ENCODE peak calls at places on chromosomes 12 and 14, in ten cellular contexts. H, P, A, W, K, F, Y, E, V and G are unnamed samples.

GRCh38 chr12:94239332-94239731 is 91.0 kb downstream of the PLXNC1 start:
- DNase-seq in H (no peak), P (no peak), A (no peak), W (no peak), K (no peak), F (no peak), Y (no peak), E (no peak), V (no peak), G (no peak)

GRCh38 chr14:103808403-103809001 is 38.9 kb downstream of the PPP1R13B start:
- DNase-seq in H (peak), P (peak), A (peak), W (peak), K (peak), F (peak), Y (peak), E (peak), V (no peak), G (peak)

GRCh38 chr12:120841525-120841924 is 62.6 kb downstream of the SPPL3 start:
- DNase-seq in H (no peak), P (no peak), A (no peak), W (no peak), K (no peak), F (no peak), Y (no peak), E (no peak), V (no peak), G (no peak)

GRCh38 chr14:69887740-69888657 is 8.8 kb downstream of the SMOC1 start:
- DNase-seq in H (no peak), P (no peak), A (peak), W (no peak), K (no peak), F (no peak), Y (no peak), E (no peak), V (no peak), G (no peak)

GRCh38 chr12:123264642-123265041 is 7.0 kb downstream of the CDK2AP1 start:
- DNase-seq in H (no peak), P (no peak), A (no peak), W (no peak), K (peak), F (peak), Y (no peak), E (no peak), V (no peak), G (no peak)

GRCh38 chr14:89221109-89221508 is 195.9 kb downstream of the FOXN3 start:
- DNase-seq in H (no peak), P (no peak), A (peak), W (no peak), K (no peak), F (peak), Y (no peak), E (peak), V (no peak), G (no peak)

GRCh38 chr14:61387076-61387475 is 65.7 kb downstream of the PRKCH start:
- DNase-seq in H (no peak), P (no peak), A (no peak), W (no peak), K (no peak), F (no peak), Y (no peak), E (no peak), V (no peak), G (no peak)

GRCh38 chr12:43921666-43922337 is 85.9 kb downstream of the TMEM117 start:
- DNase-seq in H (no peak), P (no peak), A (peak), W (no peak), K (no peak), F (no peak), Y (no peak), E (no peak), V (no peak), G (no peak)

GRCh38 chr12:46435625-46436024 is 63.1 kb upstream of the SLC38A2 start:
- DNase-seq in H (no peak), P (no peak), A (no peak), W (no peak), K (no peak), F (peak), Y (no peak), E (no peak), V (no peak), G (no peak)

GRCh38 chr14:97524579-97525319 is 727.6 kb downstream of the VRK1 start:
- DNase-seq in H (no peak), P (no peak), A (no peak), W (no peak), K (no peak), F (no peak), Y (no peak), E (no peak), V (no peak), G (no peak)

GRCh38 chr14:69132513-69133181 is 20.3 kb downstream of the DCAF5 start:
- DNase-seq in H (no peak), P (no peak), A (no peak), W (no peak), K (no peak), F (no peak), Y (no peak), E (no peak), V (no peak), G (no peak)

GRCh38 chr12:75444444-75445136 is 36.0 kb upstream of the GLIPR1 start:
- DNase-seq in H (no peak), P (no peak), A (peak), W (no peak), K (no peak), F (peak), Y (no peak), E (peak), V (no peak), G (no peak)

GRCh38 chr14:33836895-33837577 is 113.8 kb downstream of the EGLN3 start:
- DNase-seq in H (no peak), P (no peak), A (no peak), W (no peak), K (no peak), F (no peak), Y (no peak), E (no peak), V (no peak), G (no peak)

DNA sequence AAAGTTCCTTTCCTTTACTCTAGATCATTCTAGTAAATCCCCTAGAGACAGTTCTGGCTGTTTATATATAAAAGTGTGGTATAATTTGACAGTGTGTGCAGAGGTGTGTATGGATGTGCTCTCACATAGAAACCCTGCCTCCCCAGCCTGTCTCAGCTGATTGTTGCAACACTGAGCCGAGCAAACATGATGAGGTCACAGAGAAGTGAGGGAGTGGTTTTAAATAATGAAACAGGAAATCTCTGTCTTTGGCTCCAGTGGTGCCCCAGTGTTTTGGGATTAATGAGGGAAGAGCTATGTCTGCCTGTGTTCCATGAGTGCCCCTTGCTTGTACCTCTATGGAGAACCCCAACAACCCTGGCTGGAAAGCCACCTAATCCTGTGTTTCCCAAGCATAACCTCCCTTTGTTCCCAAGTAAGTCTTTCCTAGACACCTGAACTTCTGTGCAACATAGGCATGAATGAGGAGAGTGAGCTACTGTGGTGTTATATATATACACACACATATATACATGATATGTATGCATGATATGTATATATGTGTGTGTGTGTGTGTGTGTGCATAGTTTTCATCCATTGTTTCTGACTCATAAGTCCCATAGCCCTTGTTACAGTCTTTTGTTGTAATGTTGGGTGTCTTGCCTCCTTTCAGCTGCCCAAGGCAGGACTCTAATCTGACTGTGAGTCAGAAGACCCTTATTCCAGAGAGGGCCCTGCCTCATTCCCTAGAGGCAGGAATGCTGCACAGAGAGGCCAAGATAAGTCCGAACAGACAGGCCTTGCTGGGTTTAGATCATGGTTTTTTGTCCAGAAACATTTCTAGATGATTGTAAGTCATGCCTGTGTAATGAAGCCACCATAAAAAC is 18.0 kb downstream of the TRAF3 start:
- DNase-seq in H (peak), P (peak), A (peak), W (no peak), K (peak), F (peak), Y (peak), E (peak), V (peak), G (no peak)
- TF ChIP-seq CTCF in H (no peak), P (no peak), A (peak), W (no peak), K (no peak), F (no peak), Y (no peak), E (no peak), V (peak), G (no peak)

GRCh38 chr12:70823182-70823976 is 97.2 kb downstream of the PTPRR start:
- DNase-seq in H (no peak), P (no peak), A (no peak), W (no peak), K (peak), F (no peak), Y (no peak), E (no peak), V (no peak), G (no peak)
- TF ChIP-seq CTCF in H (no peak), P (no peak), A (no peak), W (no peak), K (peak), F (no peak), Y (no peak), E (no peak), V (no peak), G (no peak)

DNA sequence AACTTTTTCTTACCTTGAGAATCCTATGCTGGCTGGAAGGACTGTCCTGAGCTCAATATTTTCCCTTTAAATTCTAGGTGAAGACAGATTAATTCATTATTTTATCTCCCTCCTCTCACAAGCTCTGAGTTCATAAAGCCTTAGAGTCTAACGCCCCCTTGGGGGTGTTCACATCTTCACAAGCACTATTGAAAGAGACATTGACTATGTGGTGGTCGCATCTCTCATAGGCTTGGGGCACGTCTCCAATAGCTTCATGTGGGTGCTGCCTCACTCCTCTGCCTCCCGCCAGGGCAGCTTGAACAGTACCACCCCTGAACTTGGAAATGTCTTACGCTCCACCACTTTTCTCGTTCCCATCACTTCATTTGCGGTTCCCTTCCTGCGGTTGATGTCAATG is 106.2 kb downstream of the UNC79 start:
- DNase-seq in H (no peak), P (no peak), A (peak), W (no peak), K (peak), F (peak), Y (no peak), E (no peak), V (no peak), G (no peak)
- TF ChIP-seq CTCF in H (no peak), P (no peak), A (no peak), W (no peak), K (peak), F (no peak), Y (no peak), E (no peak), V (no peak), G (no peak)

GRCh38 chr12:95690861-95691635 is 99.5 kb downstream of the NTN4 start:
- DNase-seq in H (no peak), P (no peak), A (no peak), W (no peak), K (no peak), F (no peak), Y (no peak), E (no peak), V (no peak), G (no peak)
- TF ChIP-seq CTCF in H (no peak), P (no peak), A (no peak), W (no peak), K (no peak), F (no peak), Y (no peak), E (no peak), V (no peak), G (no peak)

GRCh38 chr12:105109465-105110212 is 2.1 kb downstream of the WASHC4 start:
- DNase-seq in H (no peak), P (no peak), A (peak), W (no peak), K (no peak), F (peak), Y (no peak), E (peak), V (no peak), G (peak)

GRCh38 chr12:105106621-105107020 is 910 bp upstream of the WASHC4 start:
- DNase-seq in H (no peak), P (no peak), A (no peak), W (no peak), K (no peak), F (no peak), Y (no peak), E (no peak), V (no peak), G (no peak)

GRCh38 chr12:105104762-105105161 is 2.8 kb upstream of the WASHC4 start:
- DNase-seq in H (no peak), P (no peak), A (no peak), W (no peak), K (no peak), F (no peak), Y (no peak), E (no peak), V (no peak), G (no peak)

GRCh38 chr12:105107497-105108371 is at the start of gene WASHC4:
- DNase-seq in H (peak), P (peak), A (peak), W (peak), K (peak), F (peak), Y (peak), E (peak), V (no peak), G (peak)

GRCh38 chr12:105107176-105107496 is 395 bp upstream of the WASHC4 start:
- DNase-seq in H (no peak), P (no peak), A (peak), W (no peak), K (no peak), F (peak), Y (no peak), E (no peak), V (no peak), G (no peak)
- TF ChIP-seq CTCF in H (no peak), P (no peak), A (no peak), W (no peak), K (no peak), F (no peak), Y (no peak), E (no peak), V (no peak), G (no peak)

DNA sequence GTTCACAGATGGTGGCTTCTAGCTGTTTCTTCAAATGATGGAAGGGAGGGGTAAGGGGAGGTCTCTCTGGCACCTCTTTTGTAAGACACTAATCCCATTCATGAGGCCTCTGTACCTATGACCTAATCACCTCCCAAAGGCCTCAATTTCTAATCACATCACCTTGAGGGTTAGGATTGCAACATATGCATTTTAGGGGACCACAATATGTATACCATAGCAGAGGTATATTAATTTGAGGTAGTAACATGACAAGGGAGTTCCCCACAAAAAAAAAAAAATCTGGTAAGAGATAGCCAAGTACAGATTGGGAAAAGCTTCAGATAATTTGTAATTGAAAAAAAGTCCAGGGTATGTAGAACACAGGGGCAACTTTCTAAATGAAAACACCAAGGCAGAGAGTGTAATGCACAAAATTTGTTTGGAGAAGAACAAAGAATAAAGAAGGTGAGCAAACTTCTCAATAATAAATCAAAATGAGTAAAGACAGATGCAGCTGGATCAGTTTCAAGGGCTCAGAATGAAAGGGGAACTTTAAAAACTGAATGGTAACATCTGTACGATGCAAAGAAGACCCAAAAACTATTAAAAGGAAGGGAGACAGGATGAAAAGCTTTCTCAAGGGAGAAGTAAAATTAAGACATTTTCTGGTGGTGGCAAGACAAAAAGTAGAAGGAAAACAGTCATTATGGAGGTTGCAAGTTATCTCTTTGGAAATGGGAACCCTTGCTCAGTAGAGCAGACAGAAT is 125.5 kb upstream of the DCN start:
- DNase-seq in H (no peak), P (no peak), A (no peak), W (no peak), K (peak), F (no peak), Y (no peak), E (no peak), V (no peak), G (no peak)
- TF ChIP-seq CTCF in H (no peak), P (no peak), A (no peak), W (no peak), K (no peak), F (no peak), Y (no peak), E (no peak), V (no peak), G (no peak)